ENCODE peak calls at places on chromosome 2, in six cellular contexts. N is SK-N-SH; Z is CD8-positive, alpha-beta T cell; A is hepatocyte; I is IMR-90; O is H9. U is an unnamed sample.

GRCh38 chr2:157725856-157726255 is 97.2 kb upstream of the ACVR1C start:
- DNase-seq in N (no peak), Z (no peak), A (no peak), I (peak; percentile 65), O (no peak), U (no peak)

GRCh38 chr2:42086500-42086953 is 38.7 kb downstream of the PKDCC start:
- DNase-seq in N (peak; percentile 87), Z (no peak), A (peak; percentile 70), I (peak; percentile 70), O (peak; percentile 56), U (peak; percentile 42)

GRCh38 chr2:224556381-224556780 is 28.8 kb downstream of the CUL3 start:
- DNase-seq in N (no peak), Z (no peak), A (no peak), I (no peak), O (no peak), U (no peak)

GRCh38 chr2:222318712-222319575 is 20.1 kb upstream of the PAX3 start:
- DNase-seq in N (peak; percentile 77), Z (no peak), A (peak; percentile 51), I (no peak), O (no peak), U (no peak)

GRCh38 chr2:111666160-111666559 is 217.8 kb downstream of the ANAPC1 start:
- DNase-seq in N (no peak), Z (no peak), A (no peak), I (no peak), O (no peak), U (no peak)

GRCh38 chr2:17051558-17051957 is 385.9 kb upstream of the CYRIA start:
- DNase-seq in N (peak; percentile 9), Z (no peak), A (no peak), I (no peak), O (no peak), U (peak; percentile 20)

GRCh38 chr2:119678021-119678656 is 862 bp upstream of the TMEM177 start:
- DNase-seq in N (peak; percentile 49), Z (no peak), A (no peak), I (no peak), O (peak; percentile 27), U (no peak)

GRCh38 chr2:63788070-63788469 is 53.6 kb upstream of the UGP2 start:
- DNase-seq in N (no peak), Z (no peak), A (peak; percentile 35), I (peak; percentile 83), O (no peak), U (peak; percentile 83)

GRCh38 chr2:221204699-221205098 is 367.4 kb downstream of the EPHA4 start:
- DNase-seq in N (no peak), Z (no peak), A (peak; percentile 18), I (no peak), O (no peak), U (no peak)

GRCh38 chr2:1930956-1931914 is 186.9 kb upstream of the PXDN start:
- DNase-seq in N (no peak), Z (no peak), A (no peak), I (no peak), O (no peak), U (no peak)

GRCh38 chr2:9517118-9517782 is 38.4 kb downstream of the ADAM17 start:
- DNase-seq in N (no peak), Z (no peak), A (no peak), I (no peak), O (no peak), U (no peak)

GRCh38 chr2:183709829-183710228 is 585.6 kb downstream of the NUP35 start:
- DNase-seq in N (no peak), Z (no peak), A (no peak), I (no peak), O (peak; percentile 29), U (no peak)

GRCh38 chr2:236211281-236211680 is 43.1 kb upstream of the GBX2 start:
- DNase-seq in N (no peak), Z (no peak), A (no peak), I (no peak), O (no peak), U (no peak)

GRCh38 chr2:102261467-102261866 is 49.9 kb upstream of the IL1RL1 start:
- DNase-seq in N (no peak), Z (no peak), A (no peak), I (no peak), O (no peak), U (no peak)

GRCh38 chr2:45674035-45674791 is 22.7 kb downstream of the PRKCE start:
- DNase-seq in N (no peak), Z (no peak), A (no peak), I (peak; percentile 42), O (no peak), U (no peak)

GRCh38 chr2:31300309-31300708 is 66.4 kb downstream of the EHD3 start:
- DNase-seq in N (no peak), Z (no peak), A (no peak), I (no peak), O (no peak), U (peak; percentile 48)

GRCh38 chr2:183244300-183244849 is 120.1 kb downstream of the NUP35 start:
- DNase-seq in N (no peak), Z (no peak), A (no peak), I (no peak), O (peak; percentile 38), U (no peak)

GRCh38 chr2:239382384-239382880 is 18.4 kb downstream of the HDAC4 start:
- DNase-seq in N (no peak), Z (no peak), A (no peak), I (no peak), O (no peak), U (no peak)

GRCh38 chr2:109649736-109650695 is 35.9 kb downstream of the SOWAHC start:
- DNase-seq in N (no peak), Z (no peak), A (no peak), I (no peak), O (no peak), U (no peak)

GRCh38 chr2:16226942-16227664 is 286.8 kb downstream of the MYCN start:
- DNase-seq in N (no peak), Z (no peak), A (no peak), I (no peak), O (no peak), U (no peak)

GRCh38 chr2:192286093-192286701 is 91.5 kb upstream of the TMEFF2 start:
- DNase-seq in N (peak; percentile 19), Z (no peak), A (peak; percentile 10), I (peak; percentile 63), O (no peak), U (peak; percentile 45)

GRCh38 chr2:101251844-101252407 is 760 bp upstream of the CNOT11 start:
- DNase-seq in N (peak; percentile 39), Z (no peak), A (peak; percentile 75), I (no peak), O (peak; percentile 64), U (peak; percentile 61)

GRCh38 chr2:19673213-19673791 is 228.5 kb downstream of the TTC32 start:
- DNase-seq in N (peak; percentile 33), Z (no peak), A (peak; percentile 46), I (peak; percentile 19), O (no peak), U (no peak)

GRCh38 chr2:169640104-169640503 is 54.1 kb downstream of the CFAP210 start:
- DNase-seq in N (no peak), Z (no peak), A (no peak), I (no peak), O (no peak), U (no peak)

GRCh38 chr2:18829331-18829902 is 240.0 kb upstream of the NT5C1B start:
- DNase-seq in N (no peak), Z (no peak), A (no peak), I (peak; percentile 59), O (no peak), U (peak; percentile 76)

GRCh38 chr2:163736433-163737168 is 793 bp upstream of the FIGN start:
- DNase-seq in N (peak; percentile 83), Z (no peak), A (peak; percentile 78), I (no peak), O (peak; percentile 75), U (peak; percentile 46)

GRCh38 chr2:196823750-196824149 is 14.6 kb upstream of the C2orf66 start:
- DNase-seq in N (no peak), Z (no peak), A (peak; percentile 13), I (peak; percentile 86), O (no peak), U (peak; percentile 80)

GRCh38 chr2:179354739-179355537 is 90.3 kb upstream of the SESTD1 start:
- DNase-seq in N (no peak), Z (no peak), A (no peak), I (peak; percentile 14), O (no peak), U (no peak)
- TF ChIP-seq CTCF in N (peak; percentile 59), Z (no peak), A (peak; percentile 46), I (peak; percentile 51), O (peak; percentile 51), U (peak; percentile 55)

GRCh38 chr2:149334156-149334555 is 3.8 kb downstream of the LYPD6 start:
- DNase-seq in N (no peak), Z (no peak), A (no peak), I (no peak), O (no peak), U (no peak)
- H3K27ac ChIP-seq in N (no peak overlapping the region), Z (no peak overlapping the region), A (no peak overlapping the region), I (no peak overlapping the region), O (no peak overlapping the region), U (no peak overlapping the region)

DNA sequence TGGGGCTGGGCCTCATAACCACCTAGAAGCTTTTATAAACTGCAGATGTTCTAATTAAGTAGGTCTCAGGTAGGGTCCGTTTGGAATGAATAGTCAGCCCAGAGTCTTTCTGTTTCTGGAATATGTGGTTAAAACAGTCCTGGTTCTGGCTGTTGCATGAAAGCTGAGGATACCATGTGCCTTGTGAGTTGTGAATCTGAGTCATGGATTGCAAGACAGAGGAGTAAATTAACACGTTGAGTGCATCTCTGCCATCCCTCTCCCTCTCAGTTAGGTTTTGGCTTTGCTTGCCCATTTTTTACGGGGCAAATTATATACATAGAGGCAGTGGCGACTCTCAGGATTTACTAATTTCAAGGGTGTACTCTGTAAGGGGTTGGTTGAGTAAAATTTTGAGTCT is 59.1 kb downstream of the NCK2 start:
- DNase-seq in N (no peak), Z (no peak), A (no peak), I (no peak), O (no peak), U (no peak)
- H3K4me1 ChIP-seq in N (peaks cover 32% of the 10 kb centered on the region), Z (peaks cover 94% of the 10 kb centered on the region), A (peaks cover 41% of the 10 kb centered on the region), I (peaks cover 5% of the 10 kb centered on the region), O (peaks cover 3% of the 10 kb centered on the region), U (peaks cover 8% of the 10 kb centered on the region)

GRCh38 chr2:30222031-30222430 is 9.3 kb upstream of the LBH start:
- DNase-seq in N (no peak), Z (no peak), A (no peak), I (no peak), O (no peak), U (no peak)

GRCh38 chr2:30223413-30223874 is 7.9 kb upstream of the LBH start:
- DNase-seq in N (no peak), Z (no peak), A (no peak), I (no peak), O (no peak), U (no peak)

GRCh38 chr2:30219886-30220478 is 11.4 kb upstream of the LBH start:
- DNase-seq in N (no peak), Z (no peak), A (no peak), I (no peak), O (no peak), U (no peak)

GRCh38 chr2:30222636-30223360 is 8.5 kb upstream of the LBH start:
- DNase-seq in N (no peak), Z (no peak), A (no peak), I (no peak), O (no peak), U (no peak)

DNA sequence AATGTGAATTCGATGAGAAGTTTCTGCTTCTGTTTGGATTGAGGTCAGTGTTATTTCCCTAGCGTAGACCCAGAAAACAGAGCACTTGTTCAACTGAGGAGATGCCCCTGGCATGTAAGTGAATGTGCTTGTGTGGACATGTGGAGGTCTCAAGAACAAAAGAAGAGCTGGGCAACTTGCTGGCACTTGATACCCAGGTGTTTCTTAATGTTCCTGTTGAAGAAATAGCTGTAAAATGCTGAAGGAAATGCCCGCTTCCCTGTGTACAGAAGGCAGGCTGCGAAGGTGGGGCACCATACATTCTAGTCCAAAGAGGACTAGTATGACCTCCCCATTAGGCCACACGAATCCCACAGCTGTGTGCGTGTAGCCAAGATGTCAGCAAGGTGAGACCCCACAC is 9.8 kb upstream of the LBH start:
- DNase-seq in N (no peak), Z (no peak), A (no peak), I (no peak), O (no peak), U (no peak)
- TF ChIP-seq CTCF in N (no peak), Z (no peak), A (no peak), I (no peak), O (no peak), U (no peak)